ENCODE peak calls at places on chromosomes 6 and 20, in nine cellular contexts. A is fibroblast of pulmonary artery, L is heart right ventricle, E is lower leg skin, R is mammary epithelial cell, U is left lung, P is astrocyte of the spinal cord, O is left ventricle myocardium inferior, N is AG04450. X is an unnamed sample.

GRCh38 chr6:116057766-116058165 is 2.9 kb downstream of the FRK start:
- DNase-seq in A (no peak), L (no peak), E (no peak), R (no peak), U (no peak), P (no peak), O (no peak), N (no peak), X (no peak)

GRCh38 chr20:59765599-59766177 is 161.3 kb downstream of the PHACTR3 start:
- DNase-seq in A (no peak), L (no peak), E (no peak), R (peak; percentile 24), U (no peak), P (no peak), O (no peak), N (no peak), X (no peak)

GRCh38 chr6:5968817-5969726 is 37.7 kb downstream of the NRN1 start:
- DNase-seq in A (no peak), L (peak; percentile 54), E (no peak), R (peak; percentile 67), U (peak; percentile 84), P (peak; percentile 46), O (peak; percentile 62), N (no peak), X (peak; percentile 19)

GRCh38 chr6:4403828-4404227 is 268.5 kb upstream of the ECI2 start:
- DNase-seq in A (peak; percentile 37), L (no peak), E (peak; percentile 55), R (no peak), U (no peak), P (no peak), O (no peak), N (no peak), X (no peak)

GRCh38 chr20:49691818-49692568 is 21.7 kb downstream of the B4GALT5 start:
- DNase-seq in A (no peak), L (no peak), E (no peak), R (no peak), U (no peak), P (no peak), O (no peak), N (no peak), X (no peak)

GRCh38 chr6:43796910-43797890 is 27.2 kb downstream of the VEGFA start:
- DNase-seq in A (no peak), L (no peak), E (no peak), R (no peak), U (no peak), P (no peak), O (no peak), N (no peak), X (no peak)

GRCh38 chr6:157760589-157761330 is 62.3 kb upstream of the SNX9 start:
- DNase-seq in A (peak; percentile 93), L (no peak), E (no peak), R (peak; percentile 79), U (no peak), P (peak; percentile 93), O (no peak), N (peak; percentile 37), X (peak; percentile 96)

GRCh38 chr6:29976588-29977424 is 34.5 kb downstream of the HLA-A start:
- DNase-seq in A (peak; percentile 72), L (peak; percentile 93), E (peak; percentile 80), R (peak; percentile 70), U (peak; percentile 93), P (peak; percentile 59), O (peak; percentile 93), N (no peak), X (peak; percentile 68)

GRCh38 chr6:106149472-106150069 is 63.4 kb downstream of the PRDM1 start:
- DNase-seq in A (no peak), L (no peak), E (no peak), R (no peak), U (no peak), P (no peak), O (no peak), N (no peak), X (no peak)

GRCh38 chr6:52725530-52726192 is 37.6 kb downstream of the GSTA2 start:
- DNase-seq in A (peak; percentile 7), L (no peak), E (no peak), R (peak; percentile 78), U (no peak), P (peak; percentile 12), O (no peak), N (no peak), X (peak; percentile 37)

GRCh38 chr6:146664871-146665270 is 66.1 kb downstream of the ADGB start:
- DNase-seq in A (no peak), L (no peak), E (no peak), R (no peak), U (no peak), P (no peak), O (no peak), N (no peak), X (peak; percentile 1)

GRCh38 chr6:152089992-152090391 is 282.5 kb downstream of the ESR1 start:
- DNase-seq in A (peak; percentile 64), L (no peak), E (peak; percentile 61), R (peak; percentile 70), U (no peak), P (peak; percentile 56), O (peak; percentile 39), N (no peak), X (peak; percentile 75)

GRCh38 chr20:137668-138131 is 4.7 kb upstream of the DEFB126 start:
- DNase-seq in A (no peak), L (no peak), E (no peak), R (no peak), U (no peak), P (no peak), O (no peak), N (no peak), X (no peak)
- TF ChIP-seq CTCF in A (no peak), L (no peak), E (no peak), R (peak; percentile 36), U (no peak), P (no peak), O (peak; percentile 7), N (no peak), X (peak; percentile 1)

GRCh38 chr20:19820520-19821211 is 62.6 kb downstream of the RIN2 start:
- DNase-seq in A (no peak), L (no peak), E (no peak), R (no peak), U (no peak), P (no peak), O (no peak), N (no peak), X (no peak)

GRCh38 chr20:19824861-19825260 is 66.8 kb downstream of the RIN2 start:
- DNase-seq in A (no peak), L (no peak), E (no peak), R (no peak), U (no peak), P (no peak), O (no peak), N (no peak), X (no peak)

GRCh38 chr20:19823971-19824370 is 65.9 kb downstream of the RIN2 start:
- DNase-seq in A (no peak), L (peak; percentile 66), E (no peak), R (no peak), U (no peak), P (peak; percentile 13), O (no peak), N (no peak), X (no peak)

GRCh38 chr20:19821605-19822004 is 63.5 kb downstream of the RIN2 start:
- DNase-seq in A (no peak), L (no peak), E (no peak), R (no peak), U (no peak), P (no peak), O (no peak), N (no peak), X (no peak)

DNA sequence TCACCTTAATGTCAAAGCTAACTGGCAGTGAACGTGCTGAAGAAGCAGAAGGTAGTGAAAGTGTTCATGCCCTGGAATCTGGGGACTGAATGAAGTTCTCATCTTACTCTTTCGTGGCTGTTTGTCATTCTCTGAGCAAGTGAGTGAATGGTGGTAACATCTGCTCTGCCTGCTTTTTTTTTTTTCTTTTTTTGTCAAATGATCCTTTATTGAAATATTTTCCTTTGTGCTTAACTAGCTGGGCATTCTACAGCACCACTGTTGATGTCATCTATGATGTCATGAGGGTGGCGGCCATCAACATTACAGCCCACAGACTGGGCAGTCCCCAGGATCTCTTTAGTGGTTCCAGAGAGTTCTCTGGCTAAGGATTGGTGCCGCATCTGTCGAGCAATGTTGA is 65.2 kb downstream of the RIN2 start:
- DNase-seq in A (no peak), L (no peak), E (no peak), R (no peak), U (no peak), P (peak; percentile 38), O (no peak), N (no peak), X (no peak)
- H3K4me3 ChIP-seq in A (no peak overlapping the region), L (no peak overlapping the region), E (no peak overlapping the region), R (no peak overlapping the region), U (no peak overlapping the region), P (no peak overlapping the region), O (peak overlapping the region; percentile 43), N (no peak overlapping the region), X (no peak overlapping the region)

DNA sequence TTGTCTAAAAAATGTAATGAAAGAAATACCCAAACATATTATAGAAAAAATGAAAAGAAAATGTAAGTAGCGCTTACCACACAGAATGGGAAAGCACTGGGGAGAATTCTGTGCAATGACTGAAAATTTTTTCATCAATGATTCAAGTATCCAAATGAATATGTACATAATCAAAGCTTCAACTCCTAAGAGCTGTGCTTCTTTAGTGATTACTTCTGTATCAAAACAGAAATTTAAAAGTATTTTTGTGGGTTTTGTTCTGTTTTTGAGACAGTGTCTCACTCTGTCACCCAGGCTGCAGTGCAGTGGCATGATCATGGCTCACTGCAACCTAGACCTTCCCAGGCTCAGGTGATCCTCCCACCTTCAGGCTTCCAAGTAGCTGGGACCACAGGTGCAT is 13.7 kb downstream of the LMBRD1 start:
- DNase-seq in A (no peak), L (no peak), E (no peak), R (no peak), U (no peak), P (no peak), O (no peak), N (no peak), X (no peak)
- TF ChIP-seq CTCF in A (no peak), L (no peak), E (no peak), R (no peak), U (no peak), P (no peak), O (no peak), N (no peak), X (no peak)

GRCh38 chr6:31767096-31767645 is 4.7 kb downstream of the SAPCD1 start:
- DNase-seq in A (no peak), L (no peak), E (no peak), R (no peak), U (peak; percentile 24), P (no peak), O (no peak), N (no peak), X (no peak)

GRCh38 chr6:31765559-31765909 is 3.1 kb downstream of the SAPCD1 start:
- DNase-seq in A (no peak), L (no peak), E (no peak), R (no peak), U (peak; percentile 64), P (no peak), O (no peak), N (no peak), X (no peak)

GRCh38 chr6:31764239-31764638 is 1.8 kb downstream of the SAPCD1 start:
- DNase-seq in A (no peak), L (no peak), E (no peak), R (no peak), U (peak; percentile 56), P (no peak), O (no peak), N (no peak), X (no peak)

GRCh38 chr6:31763617-31763940 is 1.1 kb downstream of the SAPCD1 start:
- DNase-seq in A (peak; percentile 54), L (peak; percentile 34), E (no peak), R (peak; percentile 33), U (no peak), P (peak; percentile 37), O (no peak), N (no peak), X (peak; percentile 76)

GRCh38 chr6:31765910-31766794 is 3.7 kb downstream of the SAPCD1 start:
- DNase-seq in A (no peak), L (no peak), E (no peak), R (no peak), U (peak; percentile 73), P (no peak), O (no peak), N (no peak), X (no peak)
- H3K4me3 ChIP-seq in A (peak overlapping the region; percentile 12), L (peak overlapping the region; percentile 26), E (no peak overlapping the region), R (no peak overlapping the region), U (no peak overlapping the region), P (peak overlapping the region; percentile 20), O (peak overlapping the region; percentile 43), N (peak overlapping the region; percentile 50), X (peak overlapping the region; percentile 41)